ENCODE peak calls at places on chromosomes 12 and 14, in seven cellular contexts. I is neural crest cell, H is choroid plexus epithelial cell, L is fibroblast of pulmonary artery, O is heart left ventricle, N is psoas muscle, R is tibial artery. D is an unnamed sample.

GRCh38 chr12:8913702-8914032 is 642 bp upstream of the PHC1 start:
- DNase-seq in I (no peak), O (no peak), R (no peak), L (no peak), N (no peak), H (peak; percentile 11), D (no peak)

GRCh38 chr14:55349565-55349964 is 62.1 kb downstream of the ATG14 start:
- DNase-seq in R (no peak), O (no peak), I (no peak), L (no peak), H (no peak), N (no peak), D (no peak)

GRCh38 chr14:49089078-49089477 is 497.1 kb downstream of the RPS29 start:
- DNase-seq in N (no peak), R (no peak), I (no peak), H (no peak), O (no peak), L (no peak), D (no peak)

GRCh38 chr14:102544034-102544744 is 34.6 kb upstream of the ANKRD9 start:
- DNase-seq in O (no peak), I (no peak), R (no peak), L (no peak), N (no peak), H (no peak), D (peak; percentile 71)

GRCh38 chr14:103496776-103497175 is 25.9 kb downstream of the CKB start:
- DNase-seq in L (no peak), N (no peak), O (no peak), R (no peak), I (no peak), H (peak; percentile 48), D (no peak)

GRCh38 chr14:65002586-65003210 is 16.0 kb downstream of the FNTB start:
- DNase-seq in L (peak; percentile 49), I (no peak), H (peak; percentile 33), O (no peak), R (no peak), N (no peak), D (no peak)

GRCh38 chr14:61435563-61436337 is 114.4 kb downstream of the PRKCH start:
- DNase-seq in O (no peak), R (peak; percentile 63), L (peak; percentile 62), I (no peak), H (peak; percentile 34), N (no peak), D (no peak)

GRCh38 chr12:85798122-85798521 is 38.1 kb downstream of the RASSF9 start:
- DNase-seq in N (no peak), I (no peak), O (no peak), L (no peak), H (no peak), R (no peak), D (no peak)

GRCh38 chr14:87181288-87181687 is 811.7 kb downstream of the GALC start:
- DNase-seq in L (no peak), I (no peak), N (no peak), H (no peak), R (no peak), O (no peak), D (no peak)

GRCh38 chr12:118292836-118293235 is 79.9 kb downstream of the TAOK3 start:
- DNase-seq in L (peak; percentile 21), R (no peak), O (no peak), H (no peak), N (no peak), I (no peak), D (no peak)

GRCh38 chr14:105019861-105020814 is 745 bp downstream of the CDCA4 start:
- DNase-seq in L (peak; percentile 30), H (peak; percentile 56), O (no peak), I (peak; percentile 38), N (peak; percentile 24), R (no peak), D (no peak)

GRCh38 chr12:20624718-20625117 is 70.4 kb upstream of the SLCO1C1 start:
- DNase-seq in O (no peak), H (peak; percentile 41), I (peak; percentile 16), L (peak; percentile 62), N (no peak), R (no peak), D (no peak)
- TF ChIP-seq CTCF in O (peak; percentile 53), H (peak; percentile 55), I (peak; percentile 55), L (peak; percentile 70), N (peak; percentile 8), R (peak; percentile 9), D (no peak)

DNA sequence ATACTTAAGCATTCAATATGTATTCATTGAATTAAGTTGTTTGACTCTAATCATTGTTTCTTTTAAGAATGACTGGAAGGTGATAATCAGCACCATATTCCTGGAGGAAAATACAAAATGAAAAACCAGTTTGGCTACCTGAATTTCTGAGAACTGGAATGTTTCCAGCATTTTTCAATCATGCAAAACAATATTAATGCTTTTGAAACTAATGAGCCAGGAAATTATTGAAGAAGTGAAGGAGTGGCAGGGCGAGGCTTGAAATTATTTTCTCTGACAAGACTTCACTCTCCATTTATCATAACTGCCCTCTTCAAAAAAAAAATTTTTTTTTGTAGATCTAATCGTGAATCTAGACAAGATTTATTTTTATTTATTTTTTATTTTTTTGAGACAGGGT is 19.0 kb downstream of the TMEM19 start:
- DNase-seq in L (no peak), O (no peak), N (no peak), H (no peak), I (no peak), R (no peak), D (peak; percentile 40)
- TF ChIP-seq CTCF in L (no peak), O (no peak), N (no peak), H (no peak), I (no peak), R (no peak), D (no peak)

DNA sequence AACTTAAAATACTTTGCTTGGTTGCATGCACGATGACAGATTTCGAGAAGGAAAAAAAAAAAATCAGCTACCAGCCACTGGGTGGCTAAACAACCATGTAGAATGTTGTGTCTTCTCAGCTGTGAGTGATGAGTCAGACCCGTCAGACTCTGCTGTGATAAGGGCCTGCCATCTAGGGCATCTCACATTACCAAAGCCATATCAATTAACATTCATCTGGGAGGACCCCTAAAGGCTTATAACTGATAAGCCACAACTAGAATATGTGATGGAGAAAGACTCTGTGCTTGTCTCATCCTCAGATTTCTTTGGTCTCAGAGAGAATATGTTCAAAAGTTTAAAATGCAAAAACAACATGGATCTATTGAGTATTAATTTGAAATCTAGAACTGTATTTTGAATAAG is 111.5 kb downstream of the PAX9 start:
- DNase-seq in L (peak; percentile 5), H (peak; percentile 57), R (no peak), O (no peak), I (no peak), N (no peak), D (peak; percentile 57)
- TF ChIP-seq CTCF in L (no peak), H (peak; percentile 44), R (no peak), O (no peak), I (peak; percentile 49), N (no peak), D (peak; percentile 28)

GRCh38 chr12:10607885-10608458 is 5.4 kb downstream of the MAGOHB start:
- DNase-seq in H (peak; percentile 48), R (no peak), L (peak; percentile 35), O (no peak), N (no peak), I (no peak), D (no peak)
- TF ChIP-seq CTCF in H (peak; percentile 66), R (no peak), L (peak; percentile 39), O (peak; percentile 17), N (peak; percentile 13), I (peak; percentile 53), D (peak; percentile 56)

DNA sequence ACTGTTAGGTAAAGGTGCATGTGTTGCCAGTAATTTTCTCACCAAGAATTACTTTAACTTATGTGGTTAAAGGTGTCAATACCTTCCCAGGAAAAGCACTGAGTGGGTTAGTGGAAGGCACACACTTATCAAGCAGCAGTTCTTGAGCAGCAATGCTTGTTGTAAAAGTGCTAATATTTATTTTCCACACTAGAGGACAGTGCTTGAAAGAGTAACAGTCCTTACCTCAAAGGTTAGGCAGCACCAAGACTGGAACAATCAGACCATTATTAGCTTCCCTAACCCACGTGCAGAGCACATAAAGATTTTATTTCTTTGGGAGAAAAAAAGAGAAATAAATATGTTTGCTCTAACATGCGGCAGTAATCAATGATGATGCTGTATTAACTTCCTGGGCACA is 48.8 kb upstream of the KRR1 start:
- DNase-seq in I (no peak), R (no peak), H (peak; percentile 80), N (no peak), O (no peak), L (peak; percentile 82), D (no peak)
- TF ChIP-seq CTCF in I (peak; percentile 52), R (peak; percentile 25), H (peak; percentile 61), N (peak; percentile 22), O (peak; percentile 68), L (peak; percentile 64), D (no peak)

GRCh38 chr12:92722897-92723296 is 20.1 kb downstream of the PLEKHG7 start:
- DNase-seq in O (no peak), H (no peak), I (no peak), R (no peak), L (no peak), N (no peak), D (no peak)
- TF ChIP-seq CTCF in O (no peak), H (no peak), I (no peak), R (no peak), L (no peak), N (no peak), D (no peak)

GRCh38 chr12:120784804-120785203 is 59.2 kb downstream of the ACADS start:
- DNase-seq in O (no peak), L (no peak), H (no peak), I (no peak), N (no peak), R (no peak), D (no peak)
- TF ChIP-seq CTCF in O (no peak), L (no peak), H (no peak), I (no peak), N (no peak), R (no peak), D (no peak)

GRCh38 chr12:46135750-46136149 is 133.1 kb downstream of the SLC38A1 start:
- DNase-seq in I (no peak), R (no peak), L (no peak), H (no peak), N (no peak), O (no peak), D (no peak)

GRCh38 chr12:46134205-46134811 is 134.5 kb downstream of the SLC38A1 start:
- DNase-seq in R (no peak), O (no peak), H (no peak), I (no peak), L (no peak), N (no peak), D (no peak)

GRCh38 chr12:46133751-46134150 is 135.1 kb downstream of the SLC38A1 start:
- DNase-seq in O (no peak), H (peak; percentile 18), L (peak; percentile 49), R (no peak), N (no peak), I (no peak), D (no peak)

GRCh38 chr12:46134852-46135251 is 134.0 kb downstream of the SLC38A1 start:
- DNase-seq in L (no peak), O (no peak), R (no peak), I (no peak), N (no peak), H (no peak), D (no peak)

DNA sequence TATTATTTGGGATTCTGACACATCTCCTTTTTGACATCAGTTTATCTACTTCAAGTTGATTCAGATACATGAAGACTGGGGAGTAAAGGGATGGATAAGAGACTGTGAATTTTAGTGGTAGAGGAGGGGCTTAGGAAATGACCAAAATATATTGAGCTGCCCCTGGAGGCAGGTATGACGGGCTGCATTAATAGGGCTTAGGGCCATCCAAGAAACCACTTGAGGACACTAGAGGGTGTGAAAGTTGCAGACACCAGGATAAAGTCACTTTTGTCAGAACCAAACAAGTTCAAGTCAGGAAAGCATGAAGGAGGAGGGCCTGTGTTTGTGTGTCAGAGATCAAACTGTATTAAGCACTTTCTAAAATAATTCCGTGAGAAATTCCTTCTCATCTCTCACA is 137.1 kb downstream of the SLC38A1 start:
- DNase-seq in H (no peak), I (no peak), O (no peak), R (no peak), N (no peak), L (no peak), D (peak; percentile 44)
- TF ChIP-seq CTCF in H (peak; percentile 32), I (no peak), O (peak; percentile 24), R (no peak), N (no peak), L (no peak), D (no peak)

D was measured in PC-9.